ENCODE peak calls at places on chromosome 18, in five cellular contexts. N is MM.1S, D is PC-3, H is fibroblast of lung, B is PC-9. T is an unnamed sample.

GRCh38 chr18:57208056-57208455 is 61.2 kb downstream of the BOD1L2 start:
- DNase-seq in N (no peak), D (no peak), H (no peak), B (no peak), T (no peak)

GRCh38 chr18:77133920-77134496 is 1.4 kb upstream of the MBP start:
- DNase-seq in N (no peak), D (no peak), H (no peak), B (no peak), T (peak; percentile 86)

GRCh38 chr18:69968073-69968472 is 20.4 kb upstream of the CD226 start:
- DNase-seq in N (no peak), D (no peak), H (no peak), B (no peak), T (no peak)

GRCh38 chr18:10320848-10321247 is 133.6 kb upstream of the APCDD1 start:
- DNase-seq in N (no peak), D (no peak), H (no peak), B (no peak), T (no peak)

GRCh38 chr18:48060947-48061346 is 130.5 kb upstream of the SMAD2 start:
- DNase-seq in N (no peak), D (no peak), H (no peak), B (no peak), T (no peak)

GRCh38 chr18:48475635-48476549 is 62.9 kb upstream of the CTIF start:
- DNase-seq in N (peak; percentile 67), D (peak; percentile 63), H (peak; percentile 85), B (peak; percentile 70), T (peak; percentile 81)

GRCh38 chr18:3620146-3621119 is 170.5 kb downstream of the TGIF1 start:
- DNase-seq in N (no peak), D (no peak), H (no peak), B (no peak), T (no peak)

GRCh38 chr18:74116628-74117554 is 30.7 kb downstream of the FBXO15 start:
- DNase-seq in N (peak; percentile 33), D (peak; percentile 60), H (peak; percentile 58), B (no peak), T (no peak)

GRCh38 chr18:57003342-57003741 is 143.5 kb upstream of the BOD1L2 start:
- DNase-seq in N (no peak), D (no peak), H (no peak), B (no peak), T (no peak)

GRCh38 chr18:55252053-55252675 is 292.9 kb upstream of the CCDC68 start:
- DNase-seq in N (no peak), D (no peak), H (no peak), B (no peak), T (no peak)

GRCh38 chr18:49500136-49500921 is 13.3 kb upstream of the C18orf32 start:
- DNase-seq in N (no peak), D (no peak), H (no peak), B (no peak), T (no peak)

GRCh38 chr18:34729264-34729663 is 19.2 kb downstream of the DTNA start:
- DNase-seq in N (no peak), D (peak; percentile 29), H (peak; percentile 32), B (no peak), T (peak; percentile 77)

GRCh38 chr18:78006805-78007204 is 757.2 kb downstream of the GALR1 start:
- DNase-seq in N (no peak), D (no peak), H (no peak), B (no peak), T (no peak)

GRCh38 chr18:50859793-50860192 is 19.1 kb upstream of the ME2 start:
- DNase-seq in N (no peak), D (no peak), H (no peak), B (no peak), T (no peak)

GRCh38 chr18:76806301-76806700 is 16.1 kb upstream of the ZNF236 start:
- DNase-seq in N (no peak), D (no peak), H (no peak), B (no peak), T (no peak)

GRCh38 chr18:12857215-12857924 is 26.7 kb downstream of the PTPN2 start:
- DNase-seq in N (peak; percentile 49), D (no peak), H (no peak), B (no peak), T (no peak)

GRCh38 chr18:37505321-37505720 is 60.3 kb downstream of the CELF4 start:
- DNase-seq in N (no peak), D (no peak), H (no peak), B (no peak), T (no peak)

GRCh38 chr18:13302611-13303267 is 84.2 kb downstream of the LDLRAD4 start:
- DNase-seq in N (no peak), D (no peak), H (no peak), B (no peak), T (no peak)

GRCh38 chr18:48219429-48220145 is 189.6 kb downstream of the ZBTB7C start:
- DNase-seq in N (no peak), D (no peak), H (no peak), B (no peak), T (no peak)

GRCh38 chr18:74281011-74281638 is 10.6 kb downstream of the CYB5A start:
- DNase-seq in N (no peak), D (no peak), H (no peak), B (no peak), T (no peak)

GRCh38 chr18:49048361-49048760 is 97.6 kb upstream of the SMAD7 start:
- DNase-seq in N (no peak), D (no peak), H (no peak), B (no peak), T (peak; percentile 84)

GRCh38 chr18:3411327-3411726 is 38.6 kb upstream of the TGIF1 start:
- DNase-seq in N (no peak), D (no peak), H (no peak), B (peak; percentile 57), T (peak; percentile 47)

GRCh38 chr18:68796936-68797690 is 767 bp upstream of the CCDC102B start:
- DNase-seq in N (no peak), D (peak; percentile 66), H (peak; percentile 97), B (no peak), T (peak; percentile 53)

GRCh38 chr18:63465059-63465458 is 11.7 kb upstream of the SERPINB5 start:
- DNase-seq in N (no peak), D (no peak), H (no peak), B (no peak), T (no peak)

GRCh38 chr18:21194871-21195771 is 46.9 kb upstream of the GREB1L start:
- DNase-seq in N (peak; percentile 54), D (peak; percentile 69), H (peak; percentile 71), B (peak; percentile 39), T (peak; percentile 38)

GRCh38 chr18:2518473-2518872 is 52.8 kb downstream of the METTL4 start:
- DNase-seq in N (no peak), D (no peak), H (no peak), B (no peak), T (no peak)

DNA sequence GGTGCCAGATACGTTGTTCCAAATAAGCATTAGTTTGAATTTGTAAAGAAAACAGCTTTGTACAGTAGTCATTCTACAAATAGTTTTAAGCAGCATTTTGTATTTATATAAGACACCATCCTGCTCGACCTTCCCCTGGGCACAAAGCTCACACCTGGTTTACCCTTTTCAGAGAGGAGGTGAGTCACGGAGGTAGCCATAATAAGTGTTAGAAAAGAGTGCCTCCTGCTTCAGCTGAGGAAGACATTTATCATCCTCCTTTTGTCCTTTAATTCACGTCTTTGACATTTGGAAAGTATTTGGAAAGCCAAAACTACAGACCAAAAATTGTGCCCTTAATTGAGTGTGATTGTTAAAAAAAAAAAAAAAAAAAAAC is 6.8 kb downstream of the RAB12 start:
- DNase-seq in N (no peak), D (peak; percentile 48), H (no peak), B (no peak), T (peak; percentile 67)
- H3K4me2 ChIP-seq in N (no peak overlapping the region), D (peak overlapping the region; percentile 59), H (peak overlapping the region; percentile 59), B (peak overlapping the region; percentile 67), T (peak overlapping the region; percentile 51)

DNA sequence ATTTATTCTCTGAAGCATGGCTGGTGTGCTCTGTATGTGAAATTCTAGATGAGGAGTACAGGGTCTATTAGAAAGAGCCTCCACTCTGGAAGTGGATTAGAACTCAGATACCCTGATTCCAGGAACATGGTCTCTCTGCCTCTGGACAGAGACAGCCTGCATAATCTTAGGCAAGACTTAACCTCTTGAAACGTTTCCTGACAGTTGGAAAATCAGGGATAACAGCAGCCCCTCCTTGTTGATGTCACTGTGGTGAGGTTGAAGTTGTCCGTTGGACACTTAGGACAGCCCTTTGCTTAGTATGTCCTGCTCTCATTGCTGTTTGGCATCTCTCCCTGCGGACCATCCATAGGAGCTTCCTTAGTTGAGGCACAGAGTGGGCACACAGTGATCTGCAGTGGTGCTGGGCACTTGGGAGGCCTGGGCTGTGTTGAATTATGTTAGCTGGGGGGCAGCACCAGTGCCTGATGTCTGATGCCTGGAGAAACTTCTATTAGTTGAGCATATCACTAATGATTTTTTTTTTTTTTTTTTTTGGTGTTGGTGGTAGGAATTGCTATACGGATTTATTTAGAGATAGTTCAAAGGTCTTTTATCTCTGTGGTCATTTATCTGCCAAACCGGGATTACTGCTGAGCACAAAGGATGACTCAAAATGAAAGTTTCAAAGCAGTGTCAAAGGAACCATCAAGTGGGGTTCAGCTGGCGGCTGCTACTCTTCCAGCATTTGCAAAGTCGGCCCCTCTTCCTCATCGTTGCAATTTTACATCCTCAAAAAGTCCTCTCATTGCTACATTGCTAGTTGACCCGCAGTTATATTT is 28.8 kb downstream of the SETBP1 start:
- DNase-seq in N (peak; percentile 92), D (no peak), H (peak; percentile 33), B (no peak), T (no peak)
- H3K4me1 ChIP-seq in N (peaks cover 78% of the 10 kb centered on the region), D (no peaks in the 10 kb centered on the region), H (peaks cover 11% of the 10 kb centered on the region), B (peaks cover 8% of the 10 kb centered on the region), T (no peaks in the 10 kb centered on the region)

DNA sequence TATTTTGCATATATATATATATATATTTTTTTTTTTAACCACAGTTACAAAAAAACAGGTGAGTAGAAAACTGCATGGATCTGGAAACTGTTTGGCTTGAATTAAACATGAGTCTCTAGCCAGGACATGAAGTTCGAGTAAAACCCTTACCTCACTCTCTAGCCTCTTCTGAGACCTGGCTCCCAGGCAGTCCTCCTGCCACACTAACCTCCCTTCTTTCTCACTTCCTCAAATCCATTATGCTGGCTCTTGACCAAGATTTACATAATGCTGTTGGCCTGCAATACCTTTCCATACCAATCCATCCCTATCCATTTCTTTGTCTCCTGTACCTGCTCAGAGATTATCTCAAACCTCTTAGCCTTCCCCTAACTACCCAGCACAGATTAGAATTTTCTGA is 34.0 kb downstream of the PIGN start:
- DNase-seq in N (no peak), D (no peak), H (no peak), B (no peak), T (no peak)
- H3K4me2 ChIP-seq in N (no peak overlapping the region), D (no peak overlapping the region), H (no peak overlapping the region), B (no peak overlapping the region), T (no peak overlapping the region)

DNA sequence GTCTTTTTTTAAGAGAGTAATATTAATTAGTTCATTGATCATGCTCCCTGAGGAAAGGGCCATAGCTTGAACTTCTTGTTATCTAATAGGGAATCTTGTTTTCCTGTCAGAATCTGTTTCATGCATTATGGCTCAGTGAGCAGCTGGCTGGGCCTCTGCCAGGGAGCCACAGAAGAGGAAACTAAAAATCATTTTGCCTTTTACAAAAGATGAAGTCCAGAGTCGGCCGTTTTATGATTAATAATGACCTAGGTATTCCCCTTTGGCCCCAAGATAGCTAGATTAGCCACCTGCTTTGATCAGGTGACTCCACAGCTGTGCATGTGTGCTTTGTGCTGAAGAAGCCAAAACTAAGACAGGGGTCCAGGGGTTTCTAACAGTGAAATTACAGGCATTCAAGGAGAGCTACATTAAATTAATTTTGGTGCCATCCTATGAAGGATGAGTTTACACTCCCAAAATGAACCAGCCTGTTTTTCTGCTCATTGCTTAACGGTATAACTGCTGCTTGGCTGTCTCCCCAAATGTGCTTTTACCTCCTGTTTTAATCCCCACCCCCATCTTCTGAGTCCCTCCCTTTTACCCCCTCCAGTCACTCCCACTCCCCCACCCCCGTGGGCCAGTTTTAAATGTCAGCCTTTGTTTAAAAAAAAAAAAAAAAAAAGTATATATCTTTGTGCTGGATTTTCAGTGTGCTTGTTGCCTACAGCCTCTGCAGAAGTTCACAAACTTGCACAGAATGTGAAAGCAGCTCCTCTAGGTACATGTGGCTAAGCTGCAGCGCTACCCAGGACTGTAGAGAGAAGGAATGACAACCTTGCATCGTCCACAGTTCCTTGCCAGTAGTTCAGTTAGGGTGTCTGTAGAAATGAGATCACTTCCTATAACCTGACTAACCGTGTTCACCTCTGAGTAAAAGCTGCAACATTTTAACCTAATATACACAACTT is 93.1 kb downstream of the CABLES1 start:
- DNase-seq in N (peak; percentile 95), D (peak; percentile 29), H (peak; percentile 17), B (no peak), T (no peak)
- H3K4me1 ChIP-seq in N (peaks cover 56% of the 10 kb centered on the region), D (peaks cover 53% of the 10 kb centered on the region), H (peaks cover 35% of the 10 kb centered on the region), B (peaks cover 17% of the 10 kb centered on the region), T (peaks cover 78% of the 10 kb centered on the region)

T was measured in osteoblast.